ENCODE peak calls at places on chromosomes 6 and 20, in four cellular contexts. D, P, G and Z are unnamed samples.

GRCh38 chr6:108737594-108738546 is 110.4 kb upstream of the ARMC2 start:
- DNase-seq in D (peak; percentile 88), P (no peak), G (peak; percentile 100), Z (no peak)

GRCh38 chr20:40895182-40895581 is 133.4 kb upstream of the TOP1 start:
- DNase-seq in D (no peak), P (no peak), G (no peak), Z (no peak)

GRCh38 chr6:148608211-148608951 is 138.4 kb upstream of the UST start:
- DNase-seq in D (no peak), P (no peak), G (peak; percentile 31), Z (no peak)

GRCh38 chr6:87907521-87907920 is 140.1 kb upstream of the SPACA1 start:
- DNase-seq in D (no peak), P (no peak), G (peak; percentile 43), Z (no peak)

GRCh38 chr6:126071000-126071647 is 84.8 kb downstream of the TRMT11 start:
- DNase-seq in D (no peak), P (no peak), G (no peak), Z (no peak)

GRCh38 chr6:136103763-136104311 is 146.3 kb downstream of the MTFR2 start:
- DNase-seq in D (no peak), P (no peak), G (no peak), Z (no peak)

GRCh38 chr6:1039191-1039590 is 272.7 kb upstream of the FOXQ1 start:
- DNase-seq in D (peak; percentile 84), P (no peak), G (peak; percentile 74), Z (no peak)

GRCh38 chr6:119012521-119012920 is 65.9 kb downstream of the FAM184A start:
- DNase-seq in D (no peak), P (no peak), G (no peak), Z (no peak)

GRCh38 chr6:154460306-154461071 is 50.0 kb downstream of the CNKSR3 start:
- DNase-seq in D (no peak), P (no peak), G (peak; percentile 54), Z (no peak)

GRCh38 chr6:131281471-131282270 is 146.4 kb downstream of the AKAP7 start:
- DNase-seq in D (no peak), P (peak; percentile 82), G (no peak), Z (peak; percentile 25)

GRCh38 chr20:63858393-63859165 is 2.7 kb upstream of the ABHD16B start:
- DNase-seq in D (no peak), P (no peak), G (no peak), Z (no peak)

GRCh38 chr6:167058261-167058660 is 59.1 kb downstream of the CEP43 start:
- DNase-seq in D (no peak), P (no peak), G (no peak), Z (no peak)

GRCh38 chr20:50248104-50248631 is 57.5 kb downstream of the CEBPB start:
- DNase-seq in D (no peak), P (no peak), G (no peak), Z (no peak)

GRCh38 chr6:10268111-10268510 is 146.8 kb downstream of the TFAP2A start:
- DNase-seq in D (no peak), P (no peak), G (no peak), Z (no peak)

GRCh38 chr6:75268988-75269354 is 15.6 kb downstream of the TMEM30A start:
- DNase-seq in D (no peak), P (no peak), G (no peak), Z (no peak)

GRCh38 chr6:39051399-39052122 is 3.0 kb downstream of the GLP1R start:
- DNase-seq in D (no peak), P (no peak), G (peak; percentile 10), Z (no peak)

GRCh38 chr6:159715605-159716004 is 11.7 kb upstream of the WTAP start:
- DNase-seq in D (no peak), P (no peak), G (no peak), Z (no peak)